ENCODE peak calls at places on chromosome 5, in eight cellular contexts. One of them, this sample, is unnamed.

GRCh38 chr5:168600409-168600808 is 21.2 kb upstream of the PANK3 start:
- DNase-seq in T follicular helper cell: no peak
- DNase-seq in astrocyte of the spinal cord: no peak
- DNase-seq in NCI-H1694 treated with DMSO at 0.1 percent for 48 hours: no peak
- DNase-seq in skeletal muscle cell: no peak
- DNase-seq in stimulated activated CD4-positive, alpha-beta T cell treated with anti-CD3 and anti-CD28 coated beads, Interleukin-2, amount 100 ng/mL, for 24 hours: no peak
- DNase-seq in SW 1271: no peak
- DNase-seq in A549: no peak
- DNase-seq in this sample: peak

GRCh38 chr5:9197881-9198260 is 348.0 kb downstream of the SEMA5A start:
- DNase-seq in T follicular helper cell: no peak
- DNase-seq in astrocyte of the spinal cord: peak
- DNase-seq in NCI-H1694 treated with DMSO at 0.1 percent for 48 hours: no peak
- DNase-seq in skeletal muscle cell: no peak
- DNase-seq in stimulated activated CD4-positive, alpha-beta T cell treated with anti-CD3 and anti-CD28 coated beads, Interleukin-2, amount 100 ng/mL, for 24 hours: no peak
- DNase-seq in SW 1271: no peak
- DNase-seq in A549: no peak
- DNase-seq in this sample: no peak

GRCh38 chr5:155827949-155828348 is 499.0 kb upstream of the SGCD start:
- DNase-seq in T follicular helper cell: no peak
- DNase-seq in astrocyte of the spinal cord: no peak
- DNase-seq in NCI-H1694 treated with DMSO at 0.1 percent for 48 hours: no peak
- DNase-seq in skeletal muscle cell: no peak
- DNase-seq in stimulated activated CD4-positive, alpha-beta T cell treated with anti-CD3 and anti-CD28 coated beads, Interleukin-2, amount 100 ng/mL, for 24 hours: no peak
- DNase-seq in SW 1271: no peak
- DNase-seq in A549: no peak
- DNase-seq in this sample: no peak

GRCh38 chr5:79699766-79700400 is 10.2 kb downstream of the CMYA5 start:
- DNase-seq in T follicular helper cell: no peak
- DNase-seq in astrocyte of the spinal cord: no peak
- DNase-seq in NCI-H1694 treated with DMSO at 0.1 percent for 48 hours: no peak
- DNase-seq in skeletal muscle cell: no peak
- DNase-seq in stimulated activated CD4-positive, alpha-beta T cell treated with anti-CD3 and anti-CD28 coated beads, Interleukin-2, amount 100 ng/mL, for 24 hours: no peak
- DNase-seq in SW 1271: no peak
- DNase-seq in A549: no peak
- DNase-seq in this sample: no peak

GRCh38 chr5:140372971-140373487 is 13.0 kb downstream of the SLC4A9 start:
- DNase-seq in T follicular helper cell: peak
- DNase-seq in astrocyte of the spinal cord: peak
- DNase-seq in NCI-H1694 treated with DMSO at 0.1 percent for 48 hours: peak
- DNase-seq in skeletal muscle cell: no peak
- DNase-seq in stimulated activated CD4-positive, alpha-beta T cell treated with anti-CD3 and anti-CD28 coated beads, Interleukin-2, amount 100 ng/mL, for 24 hours: peak
- DNase-seq in SW 1271: peak
- DNase-seq in A549: peak
- DNase-seq in this sample: peak

GRCh38 chr5:63923914-63924313 is 38.3 kb downstream of the HTR1A start:
- DNase-seq in T follicular helper cell: no peak
- DNase-seq in astrocyte of the spinal cord: no peak
- DNase-seq in NCI-H1694 treated with DMSO at 0.1 percent for 48 hours: no peak
- DNase-seq in skeletal muscle cell: no peak
- DNase-seq in stimulated activated CD4-positive, alpha-beta T cell treated with anti-CD3 and anti-CD28 coated beads, Interleukin-2, amount 100 ng/mL, for 24 hours: no peak
- DNase-seq in SW 1271: no peak
- DNase-seq in A549: no peak
- DNase-seq in this sample: peak

GRCh38 chr5:78925102-78925876 is 59.8 kb downstream of the ARSB start:
- DNase-seq in T follicular helper cell: no peak
- DNase-seq in astrocyte of the spinal cord: no peak
- DNase-seq in NCI-H1694 treated with DMSO at 0.1 percent for 48 hours: no peak
- DNase-seq in skeletal muscle cell: no peak
- DNase-seq in stimulated activated CD4-positive, alpha-beta T cell treated with anti-CD3 and anti-CD28 coated beads, Interleukin-2, amount 100 ng/mL, for 24 hours: no peak
- DNase-seq in SW 1271: no peak
- DNase-seq in A549: no peak
- DNase-seq in this sample: no peak

GRCh38 chr5:149799119-149799623 is 69.1 kb downstream of the PPARGC1B start:
- DNase-seq in T follicular helper cell: no peak
- DNase-seq in astrocyte of the spinal cord: peak
- DNase-seq in NCI-H1694 treated with DMSO at 0.1 percent for 48 hours: no peak
- DNase-seq in skeletal muscle cell: peak
- DNase-seq in stimulated activated CD4-positive, alpha-beta T cell treated with anti-CD3 and anti-CD28 coated beads, Interleukin-2, amount 100 ng/mL, for 24 hours: no peak
- DNase-seq in SW 1271: peak
- DNase-seq in A549: peak
- DNase-seq in this sample: no peak

GRCh38 chr5:74851684-74852353 is 14.4 kb downstream of the FAM169A start:
- DNase-seq in T follicular helper cell: no peak
- DNase-seq in astrocyte of the spinal cord: peak
- DNase-seq in NCI-H1694 treated with DMSO at 0.1 percent for 48 hours: no peak
- DNase-seq in skeletal muscle cell: peak
- DNase-seq in stimulated activated CD4-positive, alpha-beta T cell treated with anti-CD3 and anti-CD28 coated beads, Interleukin-2, amount 100 ng/mL, for 24 hours: no peak
- DNase-seq in SW 1271: no peak
- DNase-seq in A549: peak
- DNase-seq in this sample: no peak

GRCh38 chr5:77181173-77181572 is 29.3 kb upstream of the PDE8B start:
- DNase-seq in T follicular helper cell: no peak
- DNase-seq in astrocyte of the spinal cord: no peak
- DNase-seq in NCI-H1694 treated with DMSO at 0.1 percent for 48 hours: no peak
- DNase-seq in skeletal muscle cell: no peak
- DNase-seq in stimulated activated CD4-positive, alpha-beta T cell treated with anti-CD3 and anti-CD28 coated beads, Interleukin-2, amount 100 ng/mL, for 24 hours: no peak
- DNase-seq in SW 1271: no peak
- DNase-seq in A549: no peak
- DNase-seq in this sample: no peak

GRCh38 chr5:36944607-36945225 is 68.1 kb downstream of the NIPBL start:
- DNase-seq in T follicular helper cell: no peak
- DNase-seq in astrocyte of the spinal cord: peak
- DNase-seq in NCI-H1694 treated with DMSO at 0.1 percent for 48 hours: peak
- DNase-seq in skeletal muscle cell: no peak
- DNase-seq in stimulated activated CD4-positive, alpha-beta T cell treated with anti-CD3 and anti-CD28 coated beads, Interleukin-2, amount 100 ng/mL, for 24 hours: no peak
- DNase-seq in SW 1271: peak
- DNase-seq in A549: no peak
- DNase-seq in this sample: no peak

This sample was measured in prostate gland.